ENCODE peak calls at places on chromosomes 2 and 18, in seven cellular contexts. N is mesendoderm, J is neuronal stem cell, S is mesenchymal stem cell, M is H9, B is trophoblast cell, T is H1. C is an unnamed sample.

GRCh38 chr2:64524604-64525322 is 635 bp downstream of the AFTPH start:
- DNase-seq in N (peak), S (peak), M (peak), J (no peak), B (peak), T (no peak), C (peak)

GRCh38 chr18:9539283-9539682 is 64.0 kb downstream of the RALBP1 start:
- DNase-seq in J (no peak), N (no peak), S (peak), B (no peak), M (no peak), T (no peak), C (peak)

GRCh38 chr2:221446140-221446539 is 126.0 kb downstream of the EPHA4 start:
- DNase-seq in M (no peak), B (peak), T (no peak), N (no peak), S (no peak), J (no peak), C (no peak)

GRCh38 chr2:217077841-217078407 is 218.1 kb upstream of the TNP1 start:
- DNase-seq in M (no peak), N (no peak), B (no peak), S (peak), J (no peak), T (no peak), C (peak)

GRCh38 chr2:232308986-232309385 is 69.6 kb upstream of the ALPP start:
- DNase-seq in M (no peak), B (no peak), N (no peak), S (no peak), J (no peak), T (no peak), C (no peak)

GRCh38 chr2:172285010-172285621 is 142.3 kb upstream of the ITGA6 start:
- DNase-seq in B (peak), N (peak), T (no peak), M (peak), S (peak), J (peak), C (peak)

GRCh38 chr2:173568054-173568453 is 213.4 kb downstream of the CDCA7 start:
- DNase-seq in M (peak), S (no peak), T (peak), B (peak), J (peak), N (peak), C (no peak)

GRCh38 chr18:2173464-2173863 is 397.8 kb downstream of the METTL4 start:
- DNase-seq in T (no peak), S (peak), M (no peak), B (peak), N (no peak), J (no peak), C (peak)

GRCh38 chr2:216339456-216340279 is 32.6 kb downstream of the MARCHF4 start:
- DNase-seq in T (no peak), S (peak), B (peak), M (peak), J (peak), N (peak), C (peak)

GRCh38 chr2:127025357-127026062 is 81.4 kb downstream of the BIN1 start:
- DNase-seq in B (peak), T (peak), S (peak), N (peak), J (peak), M (peak), C (peak)

GRCh38 chr18:12430137-12430990 is 22.6 kb downstream of the PRELID3A start:
- DNase-seq in J (no peak), M (no peak), N (no peak), T (no peak), S (no peak), B (no peak), C (no peak)

DNA sequence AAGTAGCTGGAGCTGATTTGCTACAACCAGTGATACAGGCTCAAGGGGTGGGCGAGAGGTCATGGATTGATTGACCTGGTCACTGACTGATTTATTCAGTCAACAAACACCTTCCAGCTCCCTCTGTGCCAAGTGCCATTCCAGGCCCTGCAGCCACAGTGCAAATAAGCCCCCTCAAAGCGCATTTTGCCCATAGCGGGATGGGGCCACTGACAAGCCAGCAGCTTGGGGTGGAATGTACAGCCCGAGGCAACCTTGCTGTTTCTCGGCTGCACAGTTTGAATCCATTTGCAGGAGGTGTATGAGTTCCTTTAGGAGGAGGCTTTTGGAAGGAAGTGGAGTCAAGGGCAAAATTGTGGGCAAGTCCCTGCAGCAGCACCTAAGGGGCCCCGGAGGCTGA is 235.2 kb downstream of the TPGS2 start:
- DNase-seq in M (no peak), T (no peak), N (no peak), J (no peak), B (peak), S (no peak), C (no peak)
- H3K23ac ChIP-seq in M (no peak), T (no peak), N (no peak), J (peak), B (no peak), S (no peak), C (no peak)

GRCh38 chr2:181041661-181042060 is 61.3 kb downstream of the UBE2E3 start:
- DNase-seq in T (no peak), N (no peak), J (no peak), S (peak), B (no peak), M (no peak), C (peak)

GRCh38 chr2:181036848-181037603 is 56.6 kb downstream of the UBE2E3 start:
- DNase-seq in N (no peak), S (peak), B (peak), M (no peak), T (no peak), J (no peak), C (peak)

GRCh38 chr2:181037922-181038321 is 57.5 kb downstream of the UBE2E3 start:
- DNase-seq in S (peak), N (no peak), J (no peak), T (no peak), M (no peak), B (no peak), C (peak)

GRCh38 chr2:181036445-181036844 is 56.0 kb downstream of the UBE2E3 start:
- DNase-seq in S (peak), N (no peak), J (no peak), B (no peak), T (no peak), M (no peak), C (no peak)

GRCh38 chr2:181038796-181039195 is 58.4 kb downstream of the UBE2E3 start:
- DNase-seq in T (no peak), S (peak), J (no peak), B (no peak), N (no peak), M (no peak), C (peak)
- H3K23ac ChIP-seq in T (no peak), S (no peak), J (no peak), B (no peak), N (no peak), M (no peak), C (no peak)

GRCh38 chr2:7730990-7731389 is 813.8 kb downstream of the RNF144A start:
- DNase-seq in M (no peak), T (no peak), J (no peak), S (no peak), B (no peak), N (no peak), C (no peak)

GRCh38 chr2:7730449-7730848 is 813.2 kb downstream of the RNF144A start:
- DNase-seq in M (no peak), B (no peak), S (no peak), N (no peak), J (no peak), T (no peak), C (no peak)

GRCh38 chr2:7736646-7737305 is 819.6 kb downstream of the RNF144A start:
- DNase-seq in T (no peak), B (peak), N (peak), S (peak), M (no peak), J (no peak), C (peak)

GRCh38 chr2:7728388-7728787 is 811.2 kb downstream of the RNF144A start:
- DNase-seq in M (no peak), J (no peak), N (no peak), B (no peak), S (no peak), T (no peak), C (no peak)

DNA sequence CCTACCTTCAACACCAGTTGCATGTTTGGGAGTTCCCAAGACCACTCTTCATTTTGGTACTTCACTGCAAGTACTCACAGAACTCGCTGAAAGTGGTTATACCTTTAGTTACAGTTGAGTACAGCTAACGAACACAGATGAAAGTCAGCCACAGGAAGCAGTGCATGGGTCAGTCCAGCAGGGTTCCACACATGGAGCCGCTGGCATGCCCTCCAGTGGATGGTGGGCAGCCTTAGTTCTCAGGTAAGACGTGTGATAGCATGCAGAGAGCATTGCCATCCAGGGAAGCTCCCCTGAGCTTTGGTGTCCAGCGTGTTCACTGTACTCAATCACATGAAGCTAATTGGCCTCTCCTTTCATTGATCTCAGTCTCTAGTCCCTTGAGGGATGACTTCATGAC is 815.3 kb downstream of the RNF144A start:
- DNase-seq in M (no peak), T (no peak), N (no peak), B (no peak), S (no peak), J (no peak), C (no peak)
- H3K23ac ChIP-seq in M (no peak), T (no peak), N (no peak), B (no peak), S (no peak), J (no peak), C (no peak)

DNA sequence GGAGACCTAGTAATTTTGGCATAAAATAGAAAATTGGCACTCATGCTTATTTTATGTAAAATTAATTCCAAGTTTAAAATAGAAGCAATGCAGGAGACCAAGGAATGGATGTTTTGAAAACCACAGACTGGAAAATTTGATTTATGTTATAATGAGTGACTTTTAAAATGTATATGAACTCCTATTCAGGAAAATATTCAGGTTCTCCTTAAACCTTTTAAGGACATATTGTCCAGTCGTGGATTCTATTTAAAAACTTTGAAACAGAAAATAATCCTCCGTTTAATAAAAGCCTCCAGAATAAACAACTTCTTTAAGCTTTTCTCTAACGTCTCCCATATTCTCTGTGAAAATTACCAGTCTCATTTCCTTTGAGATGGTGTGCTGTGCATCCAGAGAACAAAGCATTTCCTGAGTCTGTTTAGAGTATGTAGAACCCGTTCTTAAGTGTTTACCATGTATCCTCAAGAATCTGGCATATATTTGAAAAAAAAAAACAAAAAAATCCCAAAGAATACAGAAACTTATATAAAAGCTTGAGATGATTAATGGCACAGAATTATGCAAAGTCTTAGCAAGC is 8.6 kb upstream of the YES1 start:
- DNase-seq in J (no peak), S (no peak), B (no peak), M (no peak), T (no peak), N (no peak), C (no peak)
- H3K23ac ChIP-seq in J (no peak), S (no peak), B (no peak), M (no peak), T (no peak), N (no peak), C (no peak)

GRCh38 chr2:224241812-224242211 is 160.1 kb downstream of the FAM124B start:
- DNase-seq in S (no peak), T (no peak), B (no peak), M (no peak), J (no peak), N (peak), C (no peak)
- H3K23ac ChIP-seq in S (no peak), T (no peak), B (no peak), M (no peak), J (no peak), N (no peak), C (no peak)

GRCh38 chr2:43397821-43398220 is 171.4 kb upstream of the ZFP36L2 start:
- DNase-seq in J (no peak), B (peak), N (no peak), T (no peak), S (no peak), M (no peak), C (no peak)
- H3K23ac ChIP-seq in J (no peak), B (no peak), N (no peak), T (no peak), S (no peak), M (no peak), C (no peak)

GRCh38 chr18:23669804-23670203 is 7.1 kb upstream of the ANKRD29 start:
- DNase-seq in T (no peak), B (no peak), S (no peak), M (no peak), N (no peak), J (no peak), C (no peak)

GRCh38 chr18:23664674-23665073 is 2.0 kb upstream of the ANKRD29 start:
- DNase-seq in B (no peak), T (no peak), S (no peak), M (no peak), J (no peak), N (no peak), C (peak)

GRCh38 chr18:23668731-23669130 is 6.0 kb upstream of the ANKRD29 start:
- DNase-seq in T (no peak), N (no peak), B (no peak), S (no peak), J (no peak), M (peak), C (no peak)

GRCh38 chr18:23669202-23669766 is 6.6 kb upstream of the ANKRD29 start:
- DNase-seq in B (no peak), J (no peak), S (no peak), M (no peak), T (no peak), N (no peak), C (no peak)

DNA sequence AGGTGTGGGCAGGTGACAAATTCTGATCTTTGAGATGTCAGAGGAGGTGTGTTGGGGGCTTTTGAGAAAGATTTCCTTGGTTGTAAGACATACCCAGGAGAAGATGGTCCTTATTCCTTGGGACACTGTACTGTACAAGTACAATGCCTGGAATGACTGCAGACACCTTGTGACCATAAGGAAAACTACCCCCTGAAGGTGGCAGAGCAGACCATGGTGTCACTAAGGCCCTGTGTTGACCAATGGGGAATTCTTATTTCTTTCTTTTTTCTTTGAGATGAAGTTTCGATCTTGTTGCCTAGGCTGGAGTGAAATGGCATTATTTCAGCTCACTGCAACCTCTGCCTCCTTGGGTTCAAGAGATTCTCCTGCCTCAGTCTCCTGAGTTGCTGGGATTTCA is 4.4 kb upstream of the ANKRD29 start:
- DNase-seq in N (no peak), S (no peak), J (no peak), M (no peak), B (no peak), T (no peak), C (no peak)
- H3K23ac ChIP-seq in N (no peak), S (no peak), J (no peak), M (no peak), B (no peak), T (no peak), C (no peak)

DNA sequence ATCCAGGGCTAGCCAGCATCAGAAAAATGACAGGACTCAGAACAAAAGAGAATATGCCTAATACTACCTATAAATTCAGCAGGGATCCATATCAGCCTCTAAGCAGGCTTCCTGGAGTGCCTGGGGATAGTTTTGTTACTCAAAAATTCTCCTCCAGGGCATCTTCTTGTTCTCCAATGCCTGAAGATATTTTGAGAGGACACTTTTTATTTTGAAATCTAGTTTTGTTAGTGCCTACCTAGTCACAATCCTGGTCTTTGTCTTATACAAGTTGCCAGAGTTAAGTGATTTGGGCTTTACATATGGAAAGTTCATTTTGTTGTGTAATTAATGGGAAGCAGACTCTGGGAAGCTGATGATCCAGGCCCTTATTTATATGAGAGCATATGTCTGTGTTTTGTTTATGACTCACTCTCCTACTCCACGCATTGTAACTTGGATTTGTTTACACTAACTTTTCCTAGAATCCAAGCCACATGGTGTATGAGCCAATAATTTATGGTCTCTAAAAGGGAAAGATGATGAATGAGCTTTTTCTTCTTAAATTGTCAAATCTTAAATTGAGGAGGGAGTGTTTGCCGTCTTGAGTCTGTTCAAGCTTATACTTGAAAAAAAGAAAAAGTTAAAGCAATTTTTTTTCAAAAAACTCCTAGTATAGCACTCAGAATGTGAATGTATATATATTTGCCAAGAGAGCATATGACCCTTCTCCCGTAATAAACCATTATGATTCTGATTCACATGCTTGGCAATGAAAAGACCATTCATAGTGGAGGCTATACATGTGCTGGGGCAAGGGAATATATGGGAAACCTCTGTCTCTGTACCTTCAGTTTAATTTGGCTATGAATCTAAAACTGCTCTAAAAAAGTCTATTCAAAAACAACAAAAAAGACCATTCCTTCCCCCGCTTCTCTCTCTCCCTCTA is 370.3 kb downstream of the SETBP1 start:
- DNase-seq in S (peak), N (no peak), J (no peak), B (peak), M (no peak), T (no peak), C (peak)
- H3K23ac ChIP-seq in S (no peak), N (no peak), J (no peak), B (no peak), M (no peak), T (no peak), C (peak)

DNA sequence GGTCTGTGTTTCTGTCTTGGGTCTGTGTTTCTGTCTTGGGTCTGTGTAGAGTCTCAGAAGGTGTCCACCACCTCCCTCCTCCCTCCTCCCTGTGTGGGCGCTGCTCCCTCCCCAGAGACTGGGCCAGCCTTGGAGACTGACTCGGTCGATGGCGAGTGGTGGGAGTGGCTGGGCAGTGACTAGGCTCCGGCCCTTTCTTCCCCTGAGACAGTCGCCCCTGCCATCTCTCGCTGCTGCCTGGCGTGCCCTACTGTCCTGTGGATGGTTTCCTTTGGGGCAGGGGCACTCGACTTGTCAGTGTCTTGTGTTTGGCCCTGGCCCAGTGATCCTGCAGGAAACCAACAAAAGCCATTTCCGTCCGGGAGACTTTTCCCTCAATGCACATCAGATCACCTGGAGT is 215.8 kb downstream of the NDUFA10 start:
- DNase-seq in B (no peak), J (no peak), S (no peak), N (no peak), T (no peak), M (no peak), C (no peak)
- H3K23ac ChIP-seq in B (no peak), J (no peak), S (no peak), N (no peak), T (no peak), M (no peak), C (no peak)

C was measured in IMR-90.